ENCODE peak calls at places on chromosomes 6 and 20, in ten cellular contexts. Z is ascending aorta; Q is gastrocnemius medialis; L is right lobe of liver; F is SJSA1; D is tibial artery; G is CD8-positive, alpha-beta memory T cell; I is IMR-90; Y is endodermal cell; X is breast epithelium. K is an unnamed sample.
A peak's percentile ranks its signal among the peaks of the same experiment; 100 is the strongest.

GRCh38 chr6:46563924-46564323 is 72.7 kb upstream of the RCAN2 start:
- DNase-seq in Z (no peak), Q (no peak), L (no peak), F (no peak), D (no peak), G (no peak), I (no peak), Y (no peak), X (no peak), K (no peak)

GRCh38 chr20:17441745-17442144 is 89.4 kb downstream of the BFSP1 start:
- DNase-seq in Z (no peak), Q (no peak), L (no peak), F (no peak), D (no peak), G (no peak), I (no peak), Y (no peak), X (no peak), K (no peak)

GRCh38 chr6:160767019-160767646 is 65.1 kb downstream of the PLG start:
- DNase-seq in Z (no peak), Q (no peak), L (peak; percentile 77), F (no peak), D (peak; percentile 29), G (no peak), I (no peak), Y (peak; percentile 94), X (peak; percentile 50), K (peak; percentile 55)

GRCh38 chr6:155985660-155986138 is 530.1 kb upstream of the NOX3 start:
- DNase-seq in Z (no peak), Q (no peak), L (no peak), F (no peak), D (peak; percentile 24), G (no peak), I (no peak), Y (no peak), X (no peak), K (no peak)

GRCh38 chr6:44076016-44076365 is 51.3 kb downstream of the MRPL14 start:
- DNase-seq in Z (no peak), Q (no peak), L (no peak), F (no peak), D (no peak), G (no peak), I (no peak), Y (no peak), X (no peak), K (no peak)

GRCh38 chr6:39823187-39823815 is 31.1 kb downstream of the DAAM2 start:
- DNase-seq in Z (peak; percentile 52), Q (peak; percentile 94), L (no peak), F (no peak), D (peak; percentile 71), G (no peak), I (no peak), Y (no peak), X (peak; percentile 54), K (peak; percentile 22)

GRCh38 chr6:44211284-44211683 is 5.4 kb upstream of the MYMX start:
- DNase-seq in Z (no peak), Q (no peak), L (no peak), F (no peak), D (no peak), G (no peak), I (no peak), Y (no peak), X (no peak), K (no peak)

GRCh38 chr6:131843768-131844167 is 35.9 kb downstream of the ENPP1 start:
- DNase-seq in Z (no peak), Q (no peak), L (no peak), F (no peak), D (no peak), G (no peak), I (no peak), Y (no peak), X (no peak), K (no peak)

DNA sequence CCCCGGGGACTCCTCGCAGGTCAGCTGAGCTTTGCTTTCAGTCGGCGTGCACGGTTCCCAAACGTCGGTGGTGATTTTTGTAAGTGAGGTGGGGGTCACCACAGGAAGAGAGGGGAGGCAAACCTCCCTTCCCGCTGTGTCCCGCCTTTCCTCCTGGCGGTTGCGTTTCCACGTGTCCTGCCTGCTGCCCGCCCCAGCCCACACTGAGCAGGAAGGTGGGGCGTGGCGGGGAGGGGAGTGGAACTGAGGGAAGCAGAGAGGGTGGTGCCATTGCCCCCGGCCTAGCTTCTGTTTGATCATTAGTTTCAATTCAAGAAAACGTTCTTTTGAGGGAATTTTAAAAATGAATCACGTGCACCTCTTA is 30.1 kb upstream of the AFDN start:
- DNase-seq in Z (no peak), Q (no peak), L (peak; percentile 59), F (no peak), D (no peak), G (no peak), I (no peak), Y (no peak), X (no peak), K (peak; percentile 71)
- H3K4me3 ChIP-seq in Z (peak overlapping the region; percentile 50), Q (peak overlapping the region; percentile 44), L (peak overlapping the region; percentile 58), F (no peak overlapping the region), D (peak overlapping the region; percentile 35), G (no peak overlapping the region), I (no peak overlapping the region), Y (no peak overlapping the region), X (peak overlapping the region; percentile 66), K (peak overlapping the region; percentile 44)

GRCh38 chr6:136212616-136213396 is 37.3 kb downstream of the MTFR2 start:
- DNase-seq in Z (no peak), Q (no peak), L (no peak), F (no peak), D (no peak), G (no peak), I (no peak), Y (no peak), X (no peak), K (no peak)

GRCh38 chr6:136213853-136214252 is 36.3 kb downstream of the MTFR2 start:
- DNase-seq in Z (no peak), Q (no peak), L (no peak), F (no peak), D (no peak), G (no peak), I (no peak), Y (no peak), X (no peak), K (no peak)

GRCh38 chr6:136209496-136209895 is 40.6 kb downstream of the MTFR2 start:
- DNase-seq in Z (no peak), Q (no peak), L (no peak), F (no peak), D (no peak), G (no peak), I (no peak), Y (no peak), X (no peak), K (no peak)

GRCh38 chr6:136210450-136211165 is 39.5 kb downstream of the MTFR2 start:
- DNase-seq in Z (no peak), Q (no peak), L (no peak), F (no peak), D (no peak), G (no peak), I (no peak), Y (no peak), X (no peak), K (no peak)

GRCh38 chr6:136208783-136209182 is 41.3 kb downstream of the MTFR2 start:
- DNase-seq in Z (no peak), Q (no peak), L (no peak), F (no peak), D (no peak), G (no peak), I (no peak), Y (no peak), X (no peak), K (no peak)
- H3K27ac ChIP-seq in Z (no peak overlapping the region), Q (no peak overlapping the region), L (no peak overlapping the region), F (no peak overlapping the region), D (no peak overlapping the region), G (no peak overlapping the region), I (no peak overlapping the region), Y (no peak overlapping the region), X (no peak overlapping the region), K (no peak overlapping the region)

GRCh38 chr20:47253860-47254259 is 102.6 kb downstream of the ZMYND8 start:
- DNase-seq in Z (no peak), Q (no peak), L (no peak), F (no peak), D (no peak), G (no peak), I (peak; percentile 19), Y (no peak), X (no peak), K (no peak)

GRCh38 chr20:47250360-47250759 is 106.1 kb downstream of the ZMYND8 start:
- DNase-seq in Z (no peak), Q (no peak), L (no peak), F (no peak), D (no peak), G (no peak), I (no peak), Y (no peak), X (no peak), K (no peak)

GRCh38 chr20:47249913-47250312 is 106.6 kb downstream of the ZMYND8 start:
- DNase-seq in Z (no peak), Q (no peak), L (no peak), F (no peak), D (no peak), G (no peak), I (no peak), Y (no peak), X (no peak), K (no peak)

GRCh38 chr20:47251154-47252020 is 105.1 kb downstream of the ZMYND8 start:
- DNase-seq in Z (no peak), Q (no peak), L (no peak), F (no peak), D (no peak), G (no peak), I (no peak), Y (no peak), X (no peak), K (no peak)

GRCh38 chr20:47252879-47253307 is 103.6 kb downstream of the ZMYND8 start:
- DNase-seq in Z (no peak), Q (no peak), L (peak; percentile 54), F (no peak), D (no peak), G (no peak), I (no peak), Y (no peak), X (no peak), K (peak; percentile 44)
- H3K4me1 ChIP-seq in Z (no peaks in the 10 kb centered on the region), Q (peaks cover 10% of the 10 kb centered on the region), L (peaks cover 21% of the 10 kb centered on the region), F (peaks cover 21% of the 10 kb centered on the region), D (peaks cover 22% of the 10 kb centered on the region), G (no peaks in the 10 kb centered on the region), I (peaks cover 14% of the 10 kb centered on the region), Y (no peaks in the 10 kb centered on the region), X (no peaks in the 10 kb centered on the region), K (no peaks in the 10 kb centered on the region)

DNA sequence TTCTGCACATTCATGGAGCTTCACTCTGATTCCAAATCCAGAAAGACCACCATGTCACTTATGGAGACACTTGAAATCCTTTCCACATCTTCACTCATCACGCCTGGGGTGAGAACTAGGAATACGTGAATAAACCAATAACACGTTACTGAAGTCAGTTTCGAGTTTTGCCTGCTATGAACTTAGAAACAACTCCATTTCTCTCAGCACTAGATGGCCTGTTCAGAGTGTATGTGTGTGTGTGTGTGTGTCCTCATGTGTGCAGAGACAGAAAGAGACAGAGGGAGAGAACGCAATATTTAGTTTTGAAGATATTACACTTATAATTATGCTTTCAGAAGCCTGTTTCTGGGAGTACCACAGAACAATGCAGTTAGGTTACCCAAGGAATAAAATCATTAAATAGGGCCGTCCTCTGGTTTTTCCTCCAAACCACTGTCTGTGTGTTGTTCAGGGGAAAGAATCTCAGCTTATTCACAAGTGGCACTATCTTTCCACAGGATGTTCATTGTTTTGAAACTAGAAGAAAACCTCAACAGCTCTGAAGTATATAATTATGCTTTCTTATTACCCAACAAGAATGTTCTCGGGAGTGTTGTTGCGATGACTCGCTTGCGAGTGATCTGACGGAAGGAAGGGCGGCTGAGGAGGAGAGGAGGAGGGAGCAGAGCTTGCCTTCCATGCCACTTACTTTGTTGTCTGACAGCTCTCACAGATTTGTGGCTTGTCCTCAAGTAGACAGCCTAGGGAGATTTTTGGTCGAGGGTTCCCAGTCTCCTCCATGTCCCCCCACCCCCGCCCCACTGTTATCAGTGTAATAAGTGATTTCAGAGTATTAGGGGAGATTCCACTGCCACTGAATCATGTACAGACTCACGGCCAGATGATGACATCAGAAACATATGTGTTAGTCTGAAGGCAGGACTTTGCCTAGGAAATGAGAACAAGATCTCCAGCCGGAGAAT is 80.9 kb upstream of the CCN6 start:
- DNase-seq in Z (peak; percentile 16), Q (peak; percentile 50), L (no peak), F (peak; percentile 89), D (peak; percentile 69), G (peak; percentile 60), I (peak; percentile 98), Y (peak; percentile 68), X (peak; percentile 31), K (no peak)
- H3K4me3 ChIP-seq in Z (peak overlapping the region; percentile 37), Q (no peak overlapping the region), L (no peak overlapping the region), F (peak overlapping the region; percentile 9), D (peak overlapping the region; percentile 20), G (peak overlapping the region; percentile 8), I (peak overlapping the region; percentile 13), Y (no peak overlapping the region), X (peak overlapping the region; percentile 21), K (no peak overlapping the region)